ENCODE peak calls at places on chromosomes 7 and 10, in seven cellular contexts. S is right atrium auricular region; D is GM12865; K is kidney epithelial cell; U is naive thymus-derived CD4-positive, alpha-beta T cell; X is fibroblast of lung; V is IMR-90. N is an unnamed sample.
A peak's percentile ranks its signal among the peaks of the same experiment; 100 is the strongest.

GRCh38 chr10:62811159-62811875 is 4.8 kb downstream of the EGR2 start:
- DNase-seq in K (no peak), X (no peak), V (no peak), U (no peak), D (peak; percentile 91), S (no peak), N (no peak)

GRCh38 chr7:155789001-155789725 is 23.1 kb downstream of the SHH start:
- DNase-seq in V (no peak), U (no peak), D (no peak), S (no peak), X (no peak), K (no peak), N (no peak)

GRCh38 chr7:52017802-52018679 is 701.4 kb upstream of the COBL start:
- DNase-seq in X (no peak), K (no peak), S (no peak), U (no peak), V (no peak), D (peak; percentile 1), N (no peak)

GRCh38 chr7:55202150-55202913 is 162.8 kb upstream of the LANCL2 start:
- DNase-seq in V (no peak), S (no peak), D (no peak), U (no peak), X (no peak), K (no peak), N (no peak)

GRCh38 chr7:94295805-94296204 is 98.9 kb upstream of the COL1A2 start:
- DNase-seq in K (no peak), S (no peak), D (no peak), X (peak; percentile 81), V (peak; percentile 85), U (no peak), N (peak; percentile 91)

GRCh38 chr10:17905491-17905890 is 46.2 kb upstream of the SLC39A12 start:
- DNase-seq in U (no peak), V (no peak), S (no peak), X (no peak), D (no peak), K (no peak), N (peak; percentile 38)

GRCh38 chr7:96675548-96675947 is 34.1 kb downstream of the SEM1 start:
- DNase-seq in K (no peak), U (no peak), D (no peak), S (no peak), V (no peak), X (no peak), N (no peak)

GRCh38 chr7:50206521-50207250 is 97.8 kb upstream of the IKZF1 start:
- DNase-seq in V (no peak), K (no peak), X (no peak), D (no peak), U (peak; percentile 73), S (no peak), N (no peak)

GRCh38 chr10:71572962-71573361 is 146.6 kb downstream of the C10orf105 start:
- DNase-seq in X (no peak), D (no peak), S (no peak), K (no peak), V (no peak), U (no peak), N (no peak)

GRCh38 chr7:36521911-36522310 is 132.2 kb downstream of the ANLN start:
- DNase-seq in V (no peak), X (no peak), K (no peak), U (no peak), S (no peak), D (no peak), N (peak; percentile 12)

GRCh38 chr10:122746408-122746807 is 46.8 kb upstream of the C10orf120 start:
- DNase-seq in X (no peak), K (no peak), U (no peak), S (no peak), V (no peak), D (no peak), N (no peak)

DNA sequence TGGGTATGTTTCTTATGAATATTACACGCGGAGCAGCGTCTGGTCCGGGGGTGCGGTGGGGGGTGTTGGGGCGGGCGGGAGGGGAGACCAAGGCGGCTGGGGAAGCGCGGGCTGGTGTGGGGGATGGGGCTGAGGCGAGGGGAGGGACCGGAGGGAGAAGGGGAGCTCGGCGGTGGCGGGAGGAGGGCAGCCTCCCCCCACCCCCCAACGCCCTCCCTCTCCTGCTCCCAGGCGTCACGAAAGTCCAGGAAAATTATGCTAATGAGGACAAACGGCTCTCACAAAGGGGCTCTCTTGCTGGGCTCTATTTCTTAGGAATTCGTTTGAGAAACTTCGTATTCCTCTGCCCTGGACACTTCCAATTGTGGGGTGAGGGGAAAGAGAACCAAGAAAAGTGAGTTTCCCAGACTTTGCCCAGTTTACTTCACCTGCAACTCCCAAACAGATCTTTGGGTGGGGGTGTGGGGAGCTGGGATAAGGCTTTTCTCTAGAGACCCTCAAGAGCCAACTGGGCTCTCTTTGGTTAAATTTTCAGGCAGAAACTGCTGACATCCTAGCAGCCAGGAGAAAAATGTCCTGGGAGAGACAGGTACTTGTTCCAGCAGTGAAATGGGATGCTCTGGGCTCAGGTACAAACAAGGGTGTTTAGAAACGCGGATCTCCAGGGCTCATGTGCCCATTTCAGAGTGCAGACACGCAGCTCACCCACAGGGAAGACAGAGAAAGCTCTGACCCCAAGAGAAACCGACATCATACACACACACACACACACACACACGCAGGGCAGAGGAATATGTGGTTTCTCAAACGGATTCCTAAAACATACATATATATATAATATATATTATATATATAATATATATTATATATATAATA is 11.7 kb upstream of the HOXA2 start:
- DNase-seq in U (no peak), X (peak; percentile 84), V (peak; percentile 69), S (no peak), K (no peak), D (no peak), N (no peak)
- H3K4me3 ChIP-seq in U (no peak overlapping the region), X (peak overlapping the region; percentile 43), V (peak overlapping the region; percentile 65), S (peak overlapping the region; percentile 49), K (peak overlapping the region; percentile 74), D (no peak overlapping the region), N (peak overlapping the region; percentile 45)

GRCh38 chr7:151085329-151085690 is 965 bp upstream of the AGAP3 start:
- DNase-seq in U (no peak), V (no peak), D (no peak), K (no peak), S (no peak), X (no peak), N (no peak)
- H3K4me3 ChIP-seq in U (peak overlapping the region; percentile 58), V (no peak overlapping the region), D (peak overlapping the region; percentile 70), K (no peak overlapping the region), S (peak overlapping the region; percentile 79), X (no peak overlapping the region), N (peak overlapping the region; percentile 80)

DNA sequence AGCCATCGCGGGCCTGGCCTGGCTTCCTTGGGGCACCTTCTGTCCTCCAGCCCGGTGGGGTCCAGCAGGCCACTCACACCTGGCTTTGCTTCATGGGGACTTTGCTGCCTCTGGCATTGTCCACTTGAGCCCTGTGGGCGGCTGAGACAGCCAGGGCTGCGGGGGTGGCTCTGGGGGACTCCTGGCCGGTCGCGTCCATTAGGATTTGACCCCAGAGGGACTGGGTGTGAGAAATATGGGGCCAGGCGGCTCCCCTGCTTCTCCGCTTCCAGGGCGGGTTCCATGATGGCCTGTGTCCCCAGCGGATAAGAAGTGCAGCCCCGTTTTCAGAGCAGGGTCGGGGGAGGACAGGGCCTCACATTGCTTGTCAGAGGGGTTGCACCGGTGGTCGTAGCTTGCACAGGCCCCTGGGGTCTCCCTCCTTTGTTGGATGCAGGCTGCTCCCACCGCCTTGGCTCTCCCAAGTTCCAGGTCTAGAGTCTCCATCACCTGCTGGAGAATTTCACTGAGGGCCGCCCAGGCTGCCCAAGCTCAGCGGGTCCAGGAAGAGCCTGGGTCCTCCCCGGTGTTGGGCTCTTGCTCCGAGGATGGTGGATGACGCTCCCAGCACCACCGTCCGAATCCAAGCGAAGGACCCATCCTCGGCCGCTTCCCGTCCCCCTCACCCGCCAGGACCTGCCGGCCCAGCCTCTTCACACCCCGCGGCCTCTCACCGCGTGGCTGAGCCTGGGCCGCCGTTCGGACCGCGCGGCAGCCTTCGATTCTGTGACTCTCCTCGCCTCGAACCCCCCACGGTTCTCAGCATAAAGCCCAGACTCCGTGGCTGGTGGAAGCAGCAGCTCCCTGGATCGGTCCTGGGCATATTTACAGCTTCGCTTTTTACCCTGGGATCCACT is 140.1 kb downstream of the DYNC2I1 start:
- DNase-seq in D (no peak), V (no peak), S (no peak), U (no peak), X (no peak), K (no peak), N (no peak)
- H3K4me3 ChIP-seq in D (no peak overlapping the region), V (no peak overlapping the region), S (no peak overlapping the region), U (no peak overlapping the region), X (no peak overlapping the region), K (no peak overlapping the region), N (no peak overlapping the region)

GRCh38 chr7:145915679-145916078 is 200.9 kb upstream of the CNTNAP2 start:
- DNase-seq in V (no peak), K (peak; percentile 34), D (no peak), U (no peak), X (no peak), S (no peak), N (no peak)

DNA sequence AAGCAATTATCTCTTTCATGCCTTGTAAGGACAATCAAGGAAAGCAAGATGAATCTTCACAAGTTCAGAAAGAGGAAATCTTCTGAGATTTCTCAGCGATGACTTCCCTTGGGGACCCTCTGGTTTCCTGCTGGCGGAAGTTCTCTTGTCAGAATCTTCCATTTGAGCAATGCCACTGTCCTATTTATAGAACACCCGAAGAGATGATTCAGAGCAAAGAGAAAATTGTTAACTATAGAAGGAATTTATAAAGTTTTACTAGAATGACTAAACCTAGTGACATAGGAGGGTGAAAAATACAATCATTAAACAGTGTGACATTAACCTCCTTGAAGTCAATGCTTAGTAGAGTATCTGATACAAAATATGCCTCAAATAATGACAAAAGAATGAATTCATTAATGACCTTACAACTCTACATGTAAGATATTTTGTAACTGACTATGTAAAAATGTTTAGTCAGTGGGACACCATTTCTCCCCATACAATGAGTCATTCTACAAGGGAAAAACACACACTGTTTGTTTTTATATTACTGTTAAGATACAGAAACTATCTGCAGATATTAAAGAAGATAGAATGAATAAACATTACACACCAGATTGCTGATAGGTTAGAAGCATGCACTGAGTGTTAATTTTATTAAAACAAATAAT is 206.5 kb upstream of the CNTNAP2 start:
- DNase-seq in D (no peak), S (no peak), X (no peak), U (no peak), V (peak; percentile 0), K (no peak), N (no peak)
- H3K4me3 ChIP-seq in D (no peak overlapping the region), S (no peak overlapping the region), X (no peak overlapping the region), U (no peak overlapping the region), V (no peak overlapping the region), K (no peak overlapping the region), N (no peak overlapping the region)

DNA sequence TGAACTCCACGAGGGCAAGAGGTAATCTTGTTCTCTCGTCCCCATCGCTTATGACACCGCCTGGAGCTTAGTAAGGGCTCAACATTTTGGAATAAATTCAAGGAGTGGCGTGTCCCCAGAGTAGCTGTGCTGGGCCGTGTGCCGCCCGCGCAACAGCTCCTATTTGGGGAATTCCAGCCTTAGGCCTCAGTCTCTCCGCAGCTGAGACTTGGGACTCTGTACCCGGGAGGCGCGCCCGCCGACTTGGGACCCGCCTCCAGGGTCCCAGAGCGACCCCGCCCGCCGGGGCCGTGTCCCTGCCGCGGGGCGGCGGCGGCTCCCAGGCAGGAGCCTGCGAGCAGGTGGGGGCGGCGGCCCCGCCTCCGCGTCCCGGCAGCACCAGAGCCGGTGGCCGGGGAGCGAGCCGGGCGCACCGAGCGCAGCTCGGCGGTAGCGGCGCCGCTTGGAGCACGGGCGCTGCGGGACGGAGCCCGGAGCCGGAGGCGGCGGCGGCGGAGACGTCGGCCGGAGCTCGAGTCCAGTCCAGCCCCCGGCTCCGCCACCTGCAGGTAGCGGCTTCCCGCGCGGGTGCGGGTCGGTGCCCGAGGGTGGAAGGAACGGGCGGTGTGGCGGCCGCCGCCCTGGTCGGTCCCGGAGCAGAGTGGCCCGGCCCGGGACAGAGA is at the start of gene WIPF3:
- DNase-seq in V (no peak), D (no peak), K (no peak), U (no peak), S (no peak), X (peak; percentile 16), N (peak; percentile 6)
- H3K4me3 ChIP-seq in V (no peak within 1 kb of the TSS), D (no peak within 1 kb of the TSS), K (peak within 1 kb of the TSS; percentile 41), U (no peak within 1 kb of the TSS), S (peak within 1 kb of the TSS; percentile 67), X (no peak within 1 kb of the TSS), N (peak within 1 kb of the TSS; percentile 72)

N was measured in adipocyte.